ENCODE peak calls at places on chromosome 5, in seven cellular contexts. One of them, this sample, is unnamed.
A peak's percentile ranks its signal among the peaks of the same experiment; 100 is the strongest.

GRCh38 chr5:24630925-24631324 is 13.9 kb downstream of the CDH10 start:
- DNase-seq in cardiac muscle cell: no peak
- DNase-seq in pancreas: no peak
- DNase-seq in CD8-positive, alpha-beta memory T cell: no peak
- DNase-seq in tibial artery: no peak
- DNase-seq in ovary: no peak
- DNase-seq in Peyer's patch: no peak
- DNase-seq in this sample: no peak

GRCh38 chr5:34743878-34744277 is 87.8 kb downstream of the RAI14 start:
- DNase-seq in CD8-positive, alpha-beta memory T cell: no peak
- DNase-seq in cardiac muscle cell: peak; percentile 53
- DNase-seq in ovary: no peak
- DNase-seq in tibial artery: no peak
- DNase-seq in Peyer's patch: no peak
- DNase-seq in pancreas: no peak
- DNase-seq in this sample: no peak

GRCh38 chr5:111197523-111197922 is 26.7 kb upstream of the CAMK4 start:
- DNase-seq in Peyer's patch: no peak
- DNase-seq in ovary: peak; percentile 23
- DNase-seq in cardiac muscle cell: peak; percentile 30
- DNase-seq in pancreas: no peak
- DNase-seq in tibial artery: peak; percentile 27
- DNase-seq in CD8-positive, alpha-beta memory T cell: no peak
- DNase-seq in this sample: peak; percentile 18

GRCh38 chr5:72597456-72597948 is 90.3 kb upstream of the ZNF366 start:
- DNase-seq in Peyer's patch: no peak
- DNase-seq in pancreas: no peak
- DNase-seq in CD8-positive, alpha-beta memory T cell: no peak
- DNase-seq in cardiac muscle cell: peak; percentile 66
- DNase-seq in tibial artery: no peak
- DNase-seq in ovary: no peak
- DNase-seq in this sample: peak; percentile 34

GRCh38 chr5:45847877-45848276 is 151.7 kb upstream of the HCN1 start:
- DNase-seq in CD8-positive, alpha-beta memory T cell: no peak
- DNase-seq in tibial artery: no peak
- DNase-seq in cardiac muscle cell: no peak
- DNase-seq in pancreas: no peak
- DNase-seq in Peyer's patch: no peak
- DNase-seq in ovary: no peak
- DNase-seq in this sample: no peak

GRCh38 chr5:28750236-28750635 is 1711.8 kb upstream of the CDH9 start:
- DNase-seq in cardiac muscle cell: no peak
- DNase-seq in Peyer's patch: no peak
- DNase-seq in pancreas: no peak
- DNase-seq in ovary: no peak
- DNase-seq in CD8-positive, alpha-beta memory T cell: no peak
- DNase-seq in tibial artery: no peak
- DNase-seq in this sample: no peak

GRCh38 chr5:26669523-26669922 is 368.9 kb downstream of the CDH9 start:
- DNase-seq in pancreas: no peak
- DNase-seq in cardiac muscle cell: no peak
- DNase-seq in Peyer's patch: no peak
- DNase-seq in tibial artery: no peak
- DNase-seq in CD8-positive, alpha-beta memory T cell: no peak
- DNase-seq in ovary: no peak
- DNase-seq in this sample: no peak

GRCh38 chr5:71839049-71839834 is 120.2 kb downstream of the CARTPT start:
- DNase-seq in CD8-positive, alpha-beta memory T cell: no peak
- DNase-seq in Peyer's patch: no peak
- DNase-seq in tibial artery: no peak
- DNase-seq in pancreas: no peak
- DNase-seq in cardiac muscle cell: no peak
- DNase-seq in ovary: no peak
- DNase-seq in this sample: no peak

GRCh38 chr5:150517272-150518152 is 9.6 kb downstream of the NDST1 start:
- DNase-seq in CD8-positive, alpha-beta memory T cell: no peak
- DNase-seq in cardiac muscle cell: no peak
- DNase-seq in tibial artery: no peak
- DNase-seq in ovary: peak; percentile 73
- DNase-seq in pancreas: peak; percentile 98
- DNase-seq in Peyer's patch: peak; percentile 94
- DNase-seq in this sample: peak; percentile 97

GRCh38 chr5:179413086-179413690 is 67.9 kb upstream of the ADAMTS2 start:
- DNase-seq in pancreas: no peak
- DNase-seq in Peyer's patch: no peak
- DNase-seq in ovary: no peak
- DNase-seq in cardiac muscle cell: no peak
- DNase-seq in CD8-positive, alpha-beta memory T cell: no peak
- DNase-seq in tibial artery: no peak
- DNase-seq in this sample: no peak

GRCh38 chr5:158590936-158591863 is 508.5 kb downstream of the EBF1 start:
- DNase-seq in pancreas: no peak
- DNase-seq in ovary: peak; percentile 22
- DNase-seq in cardiac muscle cell: peak; percentile 17
- DNase-seq in CD8-positive, alpha-beta memory T cell: no peak
- DNase-seq in Peyer's patch: no peak
- DNase-seq in tibial artery: peak; percentile 20
- DNase-seq in this sample: peak; percentile 3

GRCh38 chr5:142829821-142830220 is 59.6 kb downstream of the ARHGAP26 start:
- DNase-seq in tibial artery: peak; percentile 48
- DNase-seq in cardiac muscle cell: no peak
- DNase-seq in Peyer's patch: no peak
- DNase-seq in pancreas: no peak
- DNase-seq in ovary: no peak
- DNase-seq in CD8-positive, alpha-beta memory T cell: no peak
- DNase-seq in this sample: no peak

GRCh38 chr5:51156222-51156621 is 227.0 kb upstream of the ISL1 start:
- DNase-seq in CD8-positive, alpha-beta memory T cell: no peak
- DNase-seq in cardiac muscle cell: no peak
- DNase-seq in ovary: no peak
- DNase-seq in tibial artery: no peak
- DNase-seq in pancreas: no peak
- DNase-seq in Peyer's patch: no peak
- DNase-seq in this sample: no peak

GRCh38 chr5:68243681-68244080 is 28.1 kb downstream of the PIK3R1 start:
- DNase-seq in pancreas: no peak
- DNase-seq in ovary: no peak
- DNase-seq in CD8-positive, alpha-beta memory T cell: no peak
- DNase-seq in Peyer's patch: no peak
- DNase-seq in tibial artery: no peak
- DNase-seq in cardiac muscle cell: no peak
- DNase-seq in this sample: no peak
- H3K4me1 ChIP-seq in pancreas: peaks cover 10% of the 10 kb centered on the region
- H3K4me1 ChIP-seq in ovary: peaks cover 10% of the 10 kb centered on the region
- H3K4me1 ChIP-seq in CD8-positive, alpha-beta memory T cell: peaks cover 73% of the 10 kb centered on the region
- H3K4me1 ChIP-seq in Peyer's patch: peaks cover 19% of the 10 kb centered on the region
- H3K4me1 ChIP-seq in tibial artery: peaks cover 57% of the 10 kb centered on the region
- H3K4me1 ChIP-seq in cardiac muscle cell: peaks cover 20% of the 10 kb centered on the region
- H3K4me1 ChIP-seq in this sample: peaks cover 4% of the 10 kb centered on the region

DNA sequence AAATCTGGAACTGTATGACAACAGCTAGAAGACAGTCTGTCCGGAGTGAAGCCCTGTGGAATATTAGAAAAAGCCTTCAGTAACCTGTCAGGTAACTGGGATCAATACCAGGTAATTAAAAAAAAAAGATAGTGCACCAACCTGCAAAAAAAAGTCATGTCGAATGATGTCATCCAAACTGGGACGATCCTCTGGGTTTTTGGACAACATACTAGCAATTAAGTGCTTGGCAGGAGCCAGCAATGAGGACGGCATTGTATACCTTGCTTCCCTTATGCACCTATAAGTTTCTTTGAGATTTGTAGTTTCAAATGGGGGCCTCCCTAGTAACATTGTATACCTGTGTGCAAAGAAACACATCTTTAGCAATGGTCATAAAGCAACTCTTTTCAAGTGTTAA is 2.8 kb downstream of the PLK2 start:
- DNase-seq in Peyer's patch: no peak
- DNase-seq in ovary: no peak
- DNase-seq in CD8-positive, alpha-beta memory T cell: no peak
- DNase-seq in cardiac muscle cell: no peak
- DNase-seq in pancreas: no peak
- DNase-seq in tibial artery: no peak
- DNase-seq in this sample: no peak
- H3K27ac ChIP-seq in Peyer's patch: no peak overlapping the region
- H3K27ac ChIP-seq in ovary: no peak overlapping the region
- H3K27ac ChIP-seq in CD8-positive, alpha-beta memory T cell: no peak overlapping the region
- H3K27ac ChIP-seq in cardiac muscle cell: no peak overlapping the region
- H3K27ac ChIP-seq in pancreas: no peak overlapping the region
- H3K27ac ChIP-seq in tibial artery: no peak overlapping the region
- H3K27ac ChIP-seq in this sample: no peak overlapping the region

GRCh38 chr5:177371705-177372533 is 12.3 kb upstream of the SLC34A1 start:
- DNase-seq in tibial artery: no peak
- DNase-seq in cardiac muscle cell: no peak
- DNase-seq in pancreas: no peak
- DNase-seq in Peyer's patch: no peak
- DNase-seq in ovary: no peak
- DNase-seq in CD8-positive, alpha-beta memory T cell: no peak
- DNase-seq in this sample: no peak
- H3K4me3 ChIP-seq in tibial artery: no peak overlapping the region
- H3K4me3 ChIP-seq in cardiac muscle cell: no peak overlapping the region
- H3K4me3 ChIP-seq in pancreas: no peak overlapping the region
- H3K4me3 ChIP-seq in Peyer's patch: peak overlapping the region; percentile 55
- H3K4me3 ChIP-seq in ovary: no peak overlapping the region
- H3K4me3 ChIP-seq in CD8-positive, alpha-beta memory T cell: peak overlapping the region; percentile 32
- H3K4me3 ChIP-seq in this sample: no peak overlapping the region

GRCh38 chr5:39202594-39203290 is 16.6 kb downstream of the FYB1 start:
- DNase-seq in pancreas: no peak
- DNase-seq in Peyer's patch: no peak
- DNase-seq in CD8-positive, alpha-beta memory T cell: no peak
- DNase-seq in cardiac muscle cell: no peak
- DNase-seq in ovary: no peak
- DNase-seq in tibial artery: no peak
- DNase-seq in this sample: peak; percentile 40
- H3K4me1 ChIP-seq in pancreas: no peaks in the 10 kb centered on the region
- H3K4me1 ChIP-seq in Peyer's patch: no peaks in the 10 kb centered on the region
- H3K4me1 ChIP-seq in CD8-positive, alpha-beta memory T cell: peaks cover 49% of the 10 kb centered on the region
- H3K4me1 ChIP-seq in cardiac muscle cell: no peaks in the 10 kb centered on the region
- H3K4me1 ChIP-seq in ovary: no peaks in the 10 kb centered on the region
- H3K4me1 ChIP-seq in tibial artery: no peaks in the 10 kb centered on the region
- H3K4me1 ChIP-seq in this sample: peaks cover 2% of the 10 kb centered on the region

DNA sequence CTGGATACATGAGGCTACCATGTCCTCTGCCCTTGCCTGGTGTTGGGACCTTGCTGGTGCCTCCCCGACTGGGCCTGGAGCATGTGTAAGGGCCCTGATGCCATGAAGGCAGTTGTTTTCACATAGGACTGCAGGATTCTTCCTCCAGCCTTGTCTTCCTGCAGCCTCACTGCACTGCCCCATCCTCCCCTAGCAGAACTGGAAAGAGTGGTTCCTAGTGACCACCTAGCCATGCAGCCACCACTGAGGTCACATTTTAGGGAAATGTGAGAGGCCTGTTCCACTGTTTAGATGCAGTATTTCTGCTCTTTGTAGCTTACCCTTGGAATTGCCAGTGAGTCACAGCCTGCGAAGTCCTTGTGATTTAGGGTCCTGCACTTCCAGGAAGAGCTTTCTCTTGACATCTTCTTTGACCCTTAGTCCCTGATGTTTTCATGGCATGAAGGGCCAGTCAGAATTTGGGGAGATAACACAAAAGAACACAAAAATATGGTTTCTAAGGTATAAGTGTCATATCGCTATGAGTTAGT is 24.2 kb upstream of the TNFAIP8 start:
- DNase-seq in CD8-positive, alpha-beta memory T cell: no peak
- DNase-seq in Peyer's patch: no peak
- DNase-seq in pancreas: no peak
- DNase-seq in ovary: no peak
- DNase-seq in tibial artery: no peak
- DNase-seq in cardiac muscle cell: no peak
- DNase-seq in this sample: no peak
- H3K27ac ChIP-seq in CD8-positive, alpha-beta memory T cell: peak overlapping the region; percentile 62
- H3K27ac ChIP-seq in Peyer's patch: no peak overlapping the region
- H3K27ac ChIP-seq in pancreas: no peak overlapping the region
- H3K27ac ChIP-seq in ovary: no peak overlapping the region
- H3K27ac ChIP-seq in tibial artery: no peak overlapping the region
- H3K27ac ChIP-seq in cardiac muscle cell: no peak overlapping the region
- H3K27ac ChIP-seq in this sample: peak overlapping the region; percentile 6

GRCh38 chr5:58460727-58461286 is 921 bp upstream of the PLK2 start:
- DNase-seq in pancreas: no peak
- DNase-seq in Peyer's patch: peak; percentile 97
- DNase-seq in tibial artery: peak; percentile 90
- DNase-seq in cardiac muscle cell: peak; percentile 93
- DNase-seq in ovary: peak; percentile 94
- DNase-seq in CD8-positive, alpha-beta memory T cell: peak; percentile 75
- DNase-seq in this sample: peak; percentile 94

GRCh38 chr5:58456486-58456885 is 3.4 kb downstream of the PLK2 start:
- DNase-seq in pancreas: no peak
- DNase-seq in Peyer's patch: no peak
- DNase-seq in CD8-positive, alpha-beta memory T cell: no peak
- DNase-seq in cardiac muscle cell: no peak
- DNase-seq in tibial artery: no peak
- DNase-seq in ovary: no peak
- DNase-seq in this sample: no peak

GRCh38 chr5:58459860-58460726 is at the start of gene PLK2:
- DNase-seq in cardiac muscle cell: peak; percentile 88
- DNase-seq in tibial artery: peak; percentile 93
- DNase-seq in ovary: peak; percentile 98
- DNase-seq in CD8-positive, alpha-beta memory T cell: peak; percentile 80
- DNase-seq in pancreas: peak; percentile 98
- DNase-seq in Peyer's patch: peak; percentile 97
- DNase-seq in this sample: peak; percentile 90

GRCh38 chr5:58459276-58459859 is 518 bp downstream of the PLK2 start:
- DNase-seq in ovary: peak; percentile 46
- DNase-seq in tibial artery: peak; percentile 27
- DNase-seq in cardiac muscle cell: peak; percentile 56
- DNase-seq in CD8-positive, alpha-beta memory T cell: no peak
- DNase-seq in pancreas: no peak
- DNase-seq in Peyer's patch: no peak
- DNase-seq in this sample: peak; percentile 46

DNA sequence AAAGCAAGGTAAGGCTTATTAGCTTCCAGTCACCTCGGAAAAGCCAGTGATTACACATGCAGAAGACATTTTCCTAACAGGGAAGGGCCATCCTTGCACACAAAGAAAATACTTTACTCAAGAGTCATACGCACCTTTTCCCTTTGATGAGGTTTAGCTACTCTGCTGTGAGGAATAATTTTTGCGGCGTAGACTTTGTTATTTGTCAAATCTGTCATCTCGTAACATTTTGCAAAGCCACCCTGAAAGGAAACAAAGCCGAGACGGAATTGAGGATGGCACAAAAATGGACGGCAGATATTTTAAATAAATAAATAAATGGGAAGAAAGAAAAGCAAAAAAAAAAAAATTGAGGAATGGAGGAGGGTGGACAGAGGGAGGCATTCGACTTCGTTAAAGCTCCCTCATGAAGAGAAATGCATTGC is 1.0 kb downstream of the PLK2 start:
- DNase-seq in CD8-positive, alpha-beta memory T cell: no peak
- DNase-seq in cardiac muscle cell: no peak
- DNase-seq in tibial artery: no peak
- DNase-seq in pancreas: no peak
- DNase-seq in ovary: no peak
- DNase-seq in Peyer's patch: no peak
- DNase-seq in this sample: peak; percentile 41
- H3K4me3 ChIP-seq in CD8-positive, alpha-beta memory T cell: peak overlapping the region; percentile 69
- H3K4me3 ChIP-seq in cardiac muscle cell: peak overlapping the region; percentile 79
- H3K4me3 ChIP-seq in tibial artery: peak overlapping the region; percentile 85
- H3K4me3 ChIP-seq in pancreas: peak overlapping the region; percentile 51
- H3K4me3 ChIP-seq in ovary: peak overlapping the region; percentile 80
- H3K4me3 ChIP-seq in Peyer's patch: peak overlapping the region; percentile 91
- H3K4me3 ChIP-seq in this sample: peak overlapping the region; percentile 68